ENCODE peak calls at places on chromosomes 1 and 21, in five cellular contexts. Y is GM23338, Q is IMR-90, X is suprapubic skin, Z is uterus. O is an unnamed sample.
A peak's percentile ranks its signal among the peaks of the same experiment; 100 is the strongest.

GRCh38 chr1:27643626-27644368 is 8.8 kb upstream of the FGR start:
- DNase-seq in Y (peak; percentile 92), Q (peak; percentile 54), X (no peak), Z (peak; percentile 41), O (no peak)

GRCh38 chr1:245365071-245365470 is 210.3 kb downstream of the KIF26B start:
- DNase-seq in Y (no peak), Q (no peak), X (no peak), Z (no peak), O (no peak)

GRCh38 chr1:214321686-214322453 is 40.9 kb downstream of the SMYD2 start:
- DNase-seq in Y (no peak), Q (no peak), X (no peak), Z (no peak), O (no peak)

GRCh38 chr1:97138515-97139032 is 417.0 kb downstream of the PTBP2 start:
- DNase-seq in Y (no peak), Q (no peak), X (no peak), Z (no peak), O (no peak)

GRCh38 chr1:10295471-10296085 is 85.2 kb downstream of the KIF1B start:
- DNase-seq in Y (no peak), Q (no peak), X (no peak), Z (no peak), O (no peak)

GRCh38 chr1:67803380-67804279 is 29.6 kb downstream of the GNG12 start:
- DNase-seq in Y (no peak), Q (no peak), X (no peak), Z (no peak), O (no peak)

GRCh38 chr1:229273507-229274232 is 2.8 kb downstream of the RAB4A start:
- DNase-seq in Y (no peak), Q (no peak), X (no peak), Z (no peak), O (no peak)

GRCh38 chr1:167666416-167666815 is 36.4 kb downstream of the RCSD1 start:
- DNase-seq in Y (no peak), Q (peak; percentile 45), X (no peak), Z (no peak), O (no peak)

GRCh38 chr1:175206687-175207086 is 14.1 kb upstream of the KIAA0040 start:
- DNase-seq in Y (no peak), Q (no peak), X (no peak), Z (no peak), O (no peak)

DNA sequence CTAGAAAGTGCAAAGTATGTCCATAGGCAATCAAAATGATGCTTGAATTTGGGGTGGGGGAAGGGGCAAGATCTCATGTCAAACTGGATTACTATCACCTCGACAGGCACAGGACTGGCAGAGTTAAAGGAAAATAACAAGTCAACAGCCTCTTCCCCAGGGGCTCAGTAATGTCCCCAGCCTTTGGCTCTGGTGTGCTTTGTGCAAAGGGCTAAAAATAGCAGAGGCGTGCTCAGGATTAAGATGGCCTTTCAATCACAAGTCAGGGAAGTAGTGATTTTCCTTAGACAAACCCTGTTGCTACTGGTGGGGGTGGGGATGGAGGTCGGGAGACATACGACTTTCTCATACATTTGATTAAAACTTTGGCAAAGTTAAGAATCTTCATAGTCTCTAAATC is 63.4 kb upstream of the OLIG2 start:
- DNase-seq in Y (no peak), Q (no peak), X (no peak), Z (no peak), O (no peak)
- H3K4me1 ChIP-seq in Y (peaks cover 45% of the 10 kb centered on the region), Q (no peaks in the 10 kb centered on the region), X (no peaks in the 10 kb centered on the region), Z (no peaks in the 10 kb centered on the region), O (no peaks in the 10 kb centered on the region)

GRCh38 chr1:17079140-17079868 is 25.5 kb upstream of the SDHB start:
- DNase-seq in Y (no peak), Q (no peak), X (no peak), Z (no peak), O (no peak)

GRCh38 chr1:17080881-17081280 is 27.0 kb upstream of the SDHB start:
- DNase-seq in Y (no peak), Q (no peak), X (no peak), Z (no peak), O (no peak)

GRCh38 chr1:17071794-17072193 is 18.0 kb upstream of the SDHB start:
- DNase-seq in Y (no peak), Q (no peak), X (no peak), Z (no peak), O (no peak)

GRCh38 chr1:17080085-17080759 is 26.4 kb upstream of the SDHB start:
- DNase-seq in Y (no peak), Q (no peak), X (no peak), Z (no peak), O (no peak)

GRCh38 chr1:17075470-17076255 is 21.8 kb upstream of the SDHB start:
- DNase-seq in Y (peak; percentile 84), Q (no peak), X (no peak), Z (no peak), O (no peak)
- H3K27ac ChIP-seq in Y (no peak overlapping the region), Q (no peak overlapping the region), X (no peak overlapping the region), Z (no peak overlapping the region), O (no peak overlapping the region)

DNA sequence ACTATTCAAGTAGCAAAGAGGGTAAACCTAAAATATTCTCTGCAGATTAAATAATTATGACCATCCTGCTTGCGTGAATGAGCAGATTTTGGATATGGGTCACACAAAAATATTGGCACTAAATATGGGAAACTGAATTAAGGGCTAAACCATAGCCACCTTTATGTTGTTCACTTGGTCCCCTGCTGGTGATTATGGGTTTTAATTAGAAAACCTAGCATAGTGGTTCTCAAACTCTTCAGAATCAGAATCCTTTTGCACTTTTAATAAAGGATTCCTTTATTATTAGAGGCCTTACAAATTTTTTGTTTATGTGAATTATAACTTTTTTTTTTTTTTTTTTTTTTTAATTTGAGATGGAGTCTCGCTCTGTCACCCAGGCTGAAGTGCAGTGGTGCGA is 38.5 kb upstream of the ZNHIT6 start:
- DNase-seq in Y (no peak), Q (no peak), X (no peak), Z (no peak), O (no peak)
- TF ChIP-seq CTCF in Y (no peak), Q (no peak), X (no peak), Z (no peak), O (no peak)

DNA sequence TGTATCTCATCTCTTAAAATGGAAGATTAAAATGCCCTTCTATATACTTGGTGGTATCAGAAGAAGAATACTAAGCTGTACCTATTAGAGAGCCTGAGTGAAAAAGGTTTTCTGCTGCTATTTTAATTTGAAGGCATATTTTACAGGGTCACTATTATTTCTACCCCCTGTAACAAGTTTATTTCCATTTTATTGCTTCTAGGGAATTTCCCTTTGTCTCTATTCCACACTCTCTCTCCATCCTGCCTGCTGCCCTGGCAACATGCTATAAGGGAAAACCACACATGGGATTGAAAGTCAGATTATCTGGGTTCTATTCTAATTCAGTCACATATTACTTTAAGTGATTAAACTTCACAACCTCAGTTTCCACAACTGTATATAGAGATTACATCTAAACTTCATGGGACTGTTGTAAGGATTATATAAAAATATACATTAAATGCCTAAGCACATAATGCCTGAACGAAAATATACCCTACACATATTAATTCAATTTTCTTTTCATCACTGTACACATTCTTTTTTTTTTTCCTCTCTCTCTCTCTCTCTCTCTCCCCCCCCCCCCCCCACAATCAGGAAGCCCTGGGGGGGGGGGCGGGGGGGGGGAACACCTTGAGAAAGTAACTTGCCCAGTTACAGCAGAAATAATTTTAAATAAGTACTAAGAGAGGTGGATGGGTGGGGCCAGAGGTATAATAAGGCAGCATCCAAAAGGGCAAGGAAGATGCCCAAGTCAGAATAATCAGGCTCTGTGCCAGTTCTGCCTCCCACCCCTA is 51.5 kb downstream of the LUZP1 start:
- DNase-seq in Y (no peak), Q (no peak), X (no peak), Z (no peak), O (no peak)
- H3K4me1 ChIP-seq in Y (peaks cover 8% of the 10 kb centered on the region), Q (peaks cover 13% of the 10 kb centered on the region), X (peaks cover 50% of the 10 kb centered on the region), Z (no peaks in the 10 kb centered on the region), O (peaks cover 28% of the 10 kb centered on the region)

GRCh38 chr1:6961905-6962304 is 176.7 kb downstream of the CAMTA1 start:
- DNase-seq in Y (peak; percentile 57), Q (no peak), X (no peak), Z (no peak), O (no peak)

GRCh38 chr1:6961289-6961688 is 176.0 kb downstream of the CAMTA1 start:
- DNase-seq in Y (no peak), Q (no peak), X (no peak), Z (no peak), O (no peak)

GRCh38 chr1:6965062-6965913 is 180.0 kb downstream of the CAMTA1 start:
- DNase-seq in Y (no peak), Q (no peak), X (no peak), Z (no peak), O (no peak)

GRCh38 chr1:6962390-6962955 is 177.2 kb downstream of the CAMTA1 start:
- DNase-seq in Y (peak; percentile 99), Q (no peak), X (peak; percentile 68), Z (peak; percentile 48), O (peak; percentile 84)

DNA sequence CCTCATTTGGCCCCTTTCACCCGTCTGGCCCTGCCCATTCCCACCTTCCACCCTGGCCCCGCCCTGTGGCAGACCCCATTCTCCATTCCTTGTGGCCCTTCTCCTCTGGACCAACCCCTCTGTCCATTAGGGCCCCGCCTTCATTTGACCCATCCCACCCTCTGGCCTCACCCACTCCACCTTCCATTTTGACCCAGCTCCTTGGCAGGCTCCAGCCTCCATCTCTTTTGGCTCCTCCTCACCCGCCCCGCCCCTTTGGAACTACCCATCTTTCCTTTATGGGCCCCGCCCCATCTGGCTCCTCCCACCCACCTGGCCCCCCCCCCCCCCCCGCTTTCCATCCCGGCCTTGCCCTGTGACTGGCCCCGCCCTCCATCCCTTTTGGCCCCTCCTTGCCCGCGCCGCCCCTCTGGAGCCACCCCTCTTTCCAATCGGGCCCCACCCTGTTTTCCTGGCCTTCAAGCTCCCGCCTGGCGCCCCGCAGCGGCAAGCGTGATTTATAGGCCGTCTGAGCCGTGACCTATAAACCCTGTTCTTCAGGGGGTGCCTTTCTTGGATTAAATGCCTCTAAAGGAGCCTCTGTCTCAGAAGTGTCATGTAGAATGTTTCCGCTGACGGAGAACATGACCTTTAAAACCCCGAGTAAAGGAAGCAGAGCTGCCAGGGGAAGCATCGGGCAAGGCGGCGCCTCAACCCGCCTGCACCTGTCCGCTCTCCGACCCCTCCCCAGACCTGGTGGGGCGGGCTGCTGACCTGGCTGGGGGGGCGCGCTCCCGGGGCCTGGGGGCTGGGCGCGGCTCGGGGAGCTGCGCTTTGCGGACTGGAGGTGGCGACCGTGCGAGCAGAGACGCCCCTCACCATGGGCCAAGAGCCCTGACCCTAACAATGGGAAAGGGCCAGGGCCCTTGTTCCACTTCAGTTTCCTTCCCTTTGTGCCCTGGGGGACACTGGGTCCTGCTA is 178.0 kb downstream of the CAMTA1 start:
- DNase-seq in Y (peak; percentile 99), Q (no peak), X (peak; percentile 70), Z (peak; percentile 52), O (peak; percentile 86)
- H3K27ac ChIP-seq in Y (no peak overlapping the region), Q (no peak overlapping the region), X (no peak overlapping the region), Z (no peak overlapping the region), O (no peak overlapping the region)

GRCh38 chr1:209805341-209805781 is 581 bp downstream of the IRF6 start:
- DNase-seq in Y (peak; percentile 89), Q (no peak), X (no peak), Z (no peak), O (no peak)
- TF ChIP-seq CTCF in Y (peak; percentile 47), Q (no peak), X (no peak), Z (no peak), O (peak; percentile 9)

O was measured in RWPE2.